ENCODE peak calls at places on chromosomes 5 and 9, in eight cellular contexts. B, N, R, Z, Y, O, X and D are unnamed samples.

GRCh38 chr9:130112244-130113151 is 58.8 kb downstream of the GPR107 start:
- DNase-seq in B (no peak), N (no peak), R (no peak), Z (no peak), Y (no peak), O (no peak), X (no peak), D (no peak)

GRCh38 chr5:1800470-1801060 is 642 bp upstream of the NDUFS6 start:
- DNase-seq in B (peak), N (no peak), R (no peak), Z (peak), Y (no peak), O (peak), X (no peak), D (peak)

GRCh38 chr5:109819878-109820277 is 130.2 kb downstream of the MAN2A1 start:
- DNase-seq in B (no peak), N (no peak), R (no peak), Z (no peak), Y (no peak), O (no peak), X (no peak), D (no peak)

GRCh38 chr5:146681586-146681945 is 165.6 kb upstream of the GPR151 start:
- DNase-seq in B (no peak), N (no peak), R (no peak), Z (no peak), Y (no peak), O (no peak), X (no peak), D (no peak)

GRCh38 chr9:18595597-18595996 is 121.6 kb downstream of the ADAMTSL1 start:
- DNase-seq in B (no peak), N (no peak), R (no peak), Z (no peak), Y (no peak), O (no peak), X (no peak), D (no peak)

GRCh38 chr5:6736106-6736505 is 22.9 kb downstream of the TENT4A start:
- DNase-seq in B (no peak), N (no peak), R (no peak), Z (no peak), Y (no peak), O (no peak), X (no peak), D (no peak)

GRCh38 chr9:134052941-134053340 is 14.9 kb downstream of the BRD3 start:
- DNase-seq in B (no peak), N (peak), R (no peak), Z (no peak), Y (peak), O (no peak), X (no peak), D (no peak)

GRCh38 chr9:131919181-131919580 is 160.5 kb downstream of the MED27 start:
- DNase-seq in B (no peak), N (no peak), R (no peak), Z (no peak), Y (no peak), O (no peak), X (no peak), D (no peak)

GRCh38 chr9:96121162-96121561 is 180.8 kb downstream of the HSD17B3 start:
- DNase-seq in B (no peak), N (no peak), R (no peak), Z (no peak), Y (no peak), O (no peak), X (no peak), D (no peak)

GRCh38 chr5:59793000-59793399 is 100.5 kb downstream of the PDE4D start:
- DNase-seq in B (peak), N (no peak), R (no peak), Z (peak), Y (peak), O (no peak), X (no peak), D (peak)

GRCh38 chr5:73921746-73922145 is 295.8 kb downstream of the ARHGEF28 start:
- DNase-seq in B (no peak), N (no peak), R (no peak), Z (no peak), Y (no peak), O (no peak), X (no peak), D (no peak)

GRCh38 chr5:139648205-139649081 is at the start of gene CXXC5:
- DNase-seq in B (peak), N (peak), R (no peak), Z (peak), Y (peak), O (peak), X (no peak), D (peak)

DNA sequence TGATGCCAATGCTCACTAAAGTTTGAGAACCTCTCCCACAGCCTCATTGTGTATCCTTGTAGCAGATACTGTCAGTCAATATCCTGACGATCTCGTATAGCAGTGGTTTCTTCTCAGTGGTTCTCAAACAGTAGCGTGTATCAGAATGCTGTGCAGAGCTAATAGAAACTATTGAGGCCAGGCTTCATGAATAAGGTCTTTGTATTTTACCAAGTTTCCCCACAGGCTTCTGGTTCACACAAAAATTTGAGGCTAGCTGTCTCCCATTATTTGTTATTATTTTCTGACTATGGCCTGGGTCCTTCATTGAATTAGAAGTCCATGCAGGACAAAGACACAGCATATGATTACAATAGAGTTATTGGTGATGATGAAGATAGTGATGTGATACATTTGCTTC is 200.2 kb upstream of the PIK3R1 start:
- DNase-seq in B (no peak), N (no peak), R (no peak), Z (no peak), Y (no peak), O (no peak), X (no peak), D (no peak)
- TF ChIP-seq CTCF in B (no peak), N (no peak), R (no peak), Z (no peak), Y (no peak), O (no peak), X (no peak), D (no peak)

DNA sequence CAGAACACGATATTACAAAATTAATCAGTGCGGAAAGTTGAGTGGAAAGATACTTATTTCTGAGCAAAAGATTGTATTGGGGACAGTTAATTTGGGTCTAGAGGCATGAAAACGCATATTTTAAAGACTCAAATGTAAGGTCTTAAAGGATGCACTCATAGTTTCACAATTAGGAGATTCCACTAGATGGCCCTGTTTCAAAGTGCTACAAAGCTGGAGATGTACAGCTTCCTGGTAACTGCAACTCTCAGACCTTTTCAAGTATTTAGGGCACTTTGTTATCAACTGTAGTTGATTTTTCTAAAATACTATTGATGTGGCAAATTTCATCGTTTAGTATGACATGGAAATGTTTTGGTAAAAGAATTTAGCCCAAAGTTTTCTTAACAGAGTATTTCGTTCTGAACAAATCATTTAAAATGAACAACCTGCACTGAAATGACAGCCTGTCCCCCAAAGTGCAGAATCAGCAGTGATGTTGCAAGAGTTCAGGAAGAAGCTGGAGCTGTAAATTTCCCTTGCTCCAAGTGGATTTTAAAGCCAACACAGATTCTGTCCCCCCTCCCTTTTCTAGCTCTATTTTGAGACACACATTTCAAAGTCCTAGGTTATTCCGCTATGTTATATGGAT is 16.2 kb upstream of the NDUFB6 start:
- DNase-seq in B (peak), N (no peak), R (no peak), Z (peak), Y (no peak), O (no peak), X (no peak), D (peak)
- TF ChIP-seq CTCF in B (peak), N (no peak), R (peak), Z (peak), Y (peak), O (peak), X (peak), D (peak)

DNA sequence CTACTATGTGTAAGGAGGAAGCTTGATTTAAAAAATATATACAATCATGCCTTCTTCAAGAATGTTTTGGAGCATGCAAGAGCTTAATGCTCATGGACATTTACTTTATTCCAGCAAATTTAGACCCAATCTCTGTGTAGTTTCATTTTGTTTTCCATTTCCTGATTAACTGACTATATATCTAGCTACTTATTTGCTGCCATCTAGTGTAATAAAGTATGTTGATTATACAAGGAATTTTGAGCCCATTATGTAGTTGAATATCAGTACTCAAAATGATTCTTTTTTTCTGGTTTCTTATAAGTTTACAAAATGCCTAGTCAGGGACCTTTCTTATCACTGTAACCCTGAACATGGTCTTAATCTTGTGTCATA is 100.0 kb upstream of the CCDC152 start:
- DNase-seq in B (no peak), N (no peak), R (no peak), Z (peak), Y (no peak), O (no peak), X (no peak), D (peak)
- TF ChIP-seq CTCF in B (peak), N (no peak), R (no peak), Z (peak), Y (no peak), O (no peak), X (no peak), D (peak)

GRCh38 chr5:168353216-168353957 is 61.9 kb downstream of the WWC1 start:
- DNase-seq in B (peak), N (no peak), R (no peak), Z (peak), Y (no peak), O (no peak), X (no peak), D (peak)
- TF ChIP-seq CTCF in B (no peak), N (no peak), R (no peak), Z (no peak), Y (no peak), O (no peak), X (no peak), D (no peak)

GRCh38 chr9:114418053-114418452 is 30.3 kb upstream of the AKNA start:
- DNase-seq in B (no peak), N (no peak), R (no peak), Z (no peak), Y (no peak), O (no peak), X (no peak), D (no peak)

GRCh38 chr9:114416290-114416689 is 28.5 kb upstream of the AKNA start:
- DNase-seq in B (no peak), N (no peak), R (no peak), Z (no peak), Y (no peak), O (no peak), X (no peak), D (peak)

GRCh38 chr9:114419796-114420195 is 32.0 kb upstream of the AKNA start:
- DNase-seq in B (no peak), N (no peak), R (no peak), Z (no peak), Y (no peak), O (no peak), X (no peak), D (no peak)

GRCh38 chr9:114413909-114414308 is 26.1 kb upstream of the AKNA start:
- DNase-seq in B (no peak), N (no peak), R (no peak), Z (peak), Y (no peak), O (no peak), X (no peak), D (peak)

GRCh38 chr9:114417511-114417910 is 29.7 kb upstream of the AKNA start:
- DNase-seq in B (no peak), N (no peak), R (no peak), Z (peak), Y (no peak), O (no peak), X (no peak), D (peak)
- TF ChIP-seq CTCF in B (no peak), N (no peak), R (peak), Z (no peak), Y (no peak), O (no peak), X (no peak), D (no peak)

DNA sequence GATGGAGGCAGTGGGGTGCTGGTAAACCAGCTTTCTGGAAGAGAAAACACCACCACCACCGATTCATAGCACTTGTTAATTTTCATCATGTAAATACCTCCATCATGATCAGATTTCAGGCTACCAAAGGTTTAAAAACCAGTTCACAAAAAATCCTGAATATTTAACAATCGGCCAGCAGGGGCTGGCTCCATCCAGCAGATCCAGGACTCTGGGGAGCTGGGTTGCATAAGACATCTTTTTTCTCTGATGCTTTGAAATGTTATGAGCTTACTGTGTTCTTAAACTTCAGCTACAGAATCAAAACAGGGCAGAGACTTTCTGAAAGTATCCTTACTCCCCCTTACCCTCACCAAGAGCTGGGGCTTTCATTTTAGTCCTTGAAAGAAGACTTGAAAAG is 14.6 kb upstream of the RNF183 start:
- DNase-seq in B (no peak), N (no peak), R (no peak), Z (peak), Y (no peak), O (no peak), X (no peak), D (peak)
- TF ChIP-seq CTCF in B (no peak), N (no peak), R (no peak), Z (peak), Y (no peak), O (no peak), X (no peak), D (peak)

GRCh38 chr5:143957455-143957854 is 145.5 kb downstream of the HMHB1 start:
- DNase-seq in B (no peak), N (no peak), R (no peak), Z (no peak), Y (no peak), O (no peak), X (no peak), D (no peak)
- TF ChIP-seq CTCF in B (peak), N (no peak), R (peak), Z (peak), Y (no peak), O (peak), X (no peak), D (peak)

GRCh38 chr9:70106571-70106970 is 62.9 kb downstream of the MAMDC2 start:
- DNase-seq in B (no peak), N (no peak), R (no peak), Z (no peak), Y (no peak), O (no peak), X (no peak), D (no peak)
- TF ChIP-seq CTCF in B (no peak), N (no peak), R (no peak), Z (no peak), Y (no peak), O (no peak), X (no peak), D (no peak)

GRCh38 chr5:53915120-53915519 is 354.7 kb downstream of the NDUFS4 start:
- DNase-seq in B (no peak), N (no peak), R (no peak), Z (no peak), Y (no peak), O (no peak), X (no peak), D (no peak)

GRCh38 chr5:53913941-53914340 is 353.5 kb downstream of the NDUFS4 start:
- DNase-seq in B (no peak), N (no peak), R (no peak), Z (no peak), Y (no peak), O (no peak), X (no peak), D (no peak)

GRCh38 chr5:53922508-53923498 is 362.4 kb downstream of the NDUFS4 start:
- DNase-seq in B (no peak), N (no peak), R (no peak), Z (no peak), Y (no peak), O (no peak), X (no peak), D (no peak)

DNA sequence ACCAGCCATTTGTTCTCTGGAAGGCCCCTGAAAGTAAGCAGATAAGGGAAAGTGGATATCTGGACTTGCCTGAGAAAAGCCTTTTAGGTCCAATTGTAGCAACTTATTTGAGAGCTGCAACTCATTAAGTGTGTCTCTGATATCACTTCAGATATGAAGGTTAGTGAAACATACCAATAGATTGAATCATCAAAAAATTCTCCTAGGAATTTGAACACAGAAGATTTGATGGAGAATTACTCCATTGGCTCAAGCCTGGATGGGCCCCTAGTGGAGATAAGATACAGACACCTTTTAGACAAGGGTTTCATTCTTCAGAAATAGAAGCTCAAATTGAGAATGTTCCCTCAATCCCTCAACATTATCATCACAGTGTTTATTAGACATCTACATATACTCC is 356.7 kb downstream of the NDUFS4 start:
- DNase-seq in B (peak), N (no peak), R (no peak), Z (peak), Y (no peak), O (no peak), X (no peak), D (peak)
- TF ChIP-seq CTCF in B (no peak), N (no peak), R (no peak), Z (peak), Y (no peak), O (peak), X (no peak), D (peak)